ENCODE peak calls at places on chromosome 1, in five cellular contexts. One of them, this sample, is unnamed.

GRCh38 chr1:11134352-11135266 is 34.9 kb upstream of the EXOSC10 start:
- DNase-seq in stimulated activated CD4-positive, alpha-beta T cell treated with anti-CD3 and anti-CD28 coated beads, Interleukin-2, amount 100 ng/mL, for 48 hours: no peak
- DNase-seq in stimulated activated naive B cell treated with anti-CD40 and anti-IgM and Interleukin-4, amounts not matched to agents 10 μg/mL and 1 μg/mL and 100 μg/mL, for 72 hours: no peak
- DNase-seq in central memory CD4-positive, alpha-beta T cell: no peak
- DNase-seq in GM20000: no peak
- DNase-seq in this sample: no peak

GRCh38 chr1:214637722-214638473 is 34.9 kb downstream of the CENPF start:
- DNase-seq in stimulated activated CD4-positive, alpha-beta T cell treated with anti-CD3 and anti-CD28 coated beads, Interleukin-2, amount 100 ng/mL, for 48 hours: no peak
- DNase-seq in stimulated activated naive B cell treated with anti-CD40 and anti-IgM and Interleukin-4, amounts not matched to agents 10 μg/mL and 1 μg/mL and 100 μg/mL, for 72 hours: no peak
- DNase-seq in central memory CD4-positive, alpha-beta T cell: peak; percentile 13
- DNase-seq in GM20000: peak; percentile 11
- DNase-seq in this sample: no peak

GRCh38 chr1:34066921-34067603 is 98.0 kb downstream of the CSMD2 start:
- DNase-seq in stimulated activated CD4-positive, alpha-beta T cell treated with anti-CD3 and anti-CD28 coated beads, Interleukin-2, amount 100 ng/mL, for 48 hours: no peak
- DNase-seq in stimulated activated naive B cell treated with anti-CD40 and anti-IgM and Interleukin-4, amounts not matched to agents 10 μg/mL and 1 μg/mL and 100 μg/mL, for 72 hours: no peak
- DNase-seq in central memory CD4-positive, alpha-beta T cell: no peak
- DNase-seq in GM20000: no peak
- DNase-seq in this sample: no peak

GRCh38 chr1:244710474-244711062 is 57.6 kb downstream of the DESI2 start:
- DNase-seq in stimulated activated CD4-positive, alpha-beta T cell treated with anti-CD3 and anti-CD28 coated beads, Interleukin-2, amount 100 ng/mL, for 48 hours: no peak
- DNase-seq in stimulated activated naive B cell treated with anti-CD40 and anti-IgM and Interleukin-4, amounts not matched to agents 10 μg/mL and 1 μg/mL and 100 μg/mL, for 72 hours: no peak
- DNase-seq in central memory CD4-positive, alpha-beta T cell: no peak
- DNase-seq in GM20000: no peak
- DNase-seq in this sample: no peak

GRCh38 chr1:25927541-25928265 is 21.5 kb upstream of the STMN1 start:
- DNase-seq in stimulated activated CD4-positive, alpha-beta T cell treated with anti-CD3 and anti-CD28 coated beads, Interleukin-2, amount 100 ng/mL, for 48 hours: no peak
- DNase-seq in stimulated activated naive B cell treated with anti-CD40 and anti-IgM and Interleukin-4, amounts not matched to agents 10 μg/mL and 1 μg/mL and 100 μg/mL, for 72 hours: no peak
- DNase-seq in central memory CD4-positive, alpha-beta T cell: no peak
- DNase-seq in GM20000: no peak
- DNase-seq in this sample: no peak

GRCh38 chr1:62070384-62071011 is 124.2 kb upstream of the L1TD1 start:
- DNase-seq in stimulated activated CD4-positive, alpha-beta T cell treated with anti-CD3 and anti-CD28 coated beads, Interleukin-2, amount 100 ng/mL, for 48 hours: no peak
- DNase-seq in stimulated activated naive B cell treated with anti-CD40 and anti-IgM and Interleukin-4, amounts not matched to agents 10 μg/mL and 1 μg/mL and 100 μg/mL, for 72 hours: no peak
- DNase-seq in central memory CD4-positive, alpha-beta T cell: no peak
- DNase-seq in GM20000: no peak
- DNase-seq in this sample: no peak

GRCh38 chr1:231639819-231640218 is 13.2 kb downstream of the DISC1 start:
- DNase-seq in stimulated activated CD4-positive, alpha-beta T cell treated with anti-CD3 and anti-CD28 coated beads, Interleukin-2, amount 100 ng/mL, for 48 hours: no peak
- DNase-seq in stimulated activated naive B cell treated with anti-CD40 and anti-IgM and Interleukin-4, amounts not matched to agents 10 μg/mL and 1 μg/mL and 100 μg/mL, for 72 hours: no peak
- DNase-seq in central memory CD4-positive, alpha-beta T cell: no peak
- DNase-seq in GM20000: no peak
- DNase-seq in this sample: no peak

GRCh38 chr1:12384836-12385456 is 155.1 kb downstream of the VPS13D start:
- DNase-seq in stimulated activated CD4-positive, alpha-beta T cell treated with anti-CD3 and anti-CD28 coated beads, Interleukin-2, amount 100 ng/mL, for 48 hours: no peak
- DNase-seq in stimulated activated naive B cell treated with anti-CD40 and anti-IgM and Interleukin-4, amounts not matched to agents 10 μg/mL and 1 μg/mL and 100 μg/mL, for 72 hours: no peak
- DNase-seq in central memory CD4-positive, alpha-beta T cell: peak; percentile 33
- DNase-seq in GM20000: no peak
- DNase-seq in this sample: no peak

GRCh38 chr1:42943166-42943565 is 15.5 kb downstream of the SLC2A1 start:
- DNase-seq in stimulated activated CD4-positive, alpha-beta T cell treated with anti-CD3 and anti-CD28 coated beads, Interleukin-2, amount 100 ng/mL, for 48 hours: no peak
- DNase-seq in stimulated activated naive B cell treated with anti-CD40 and anti-IgM and Interleukin-4, amounts not matched to agents 10 μg/mL and 1 μg/mL and 100 μg/mL, for 72 hours: no peak
- DNase-seq in central memory CD4-positive, alpha-beta T cell: no peak
- DNase-seq in GM20000: no peak
- DNase-seq in this sample: no peak